ENCODE peak calls at places on chromosomes 7 and 10, in nine cellular contexts. J is NCI-H1694, U is MM.1S, O is progenitor cell of endocrine pancreas, D is dermis blood vessel endothelial cell, A is M059J, S is Panc1, E is ACHN, T is EL. V is an unnamed sample.

GRCh38 chr10:132883391-132883881 is 58.9 kb downstream of the CFAP46 start:
- DNase-seq in J (no peak), U (no peak), O (no peak), D (no peak), A (no peak), S (no peak), E (no peak), T (peak), V (no peak)

GRCh38 chr7:7675686-7676085 is 35.1 kb downstream of the UMAD1 start:
- DNase-seq in J (no peak), U (no peak), O (no peak), D (no peak), A (no peak), S (no peak), E (no peak), T (no peak), V (no peak)

GRCh38 chr10:63470928-63471327 is 5.2 kb upstream of the JMJD1C start:
- DNase-seq in J (no peak), U (no peak), O (no peak), D (no peak), A (no peak), S (no peak), E (no peak), T (no peak), V (no peak)

GRCh38 chr10:42959833-42960232 is 117.0 kb upstream of the RET start:
- DNase-seq in J (no peak), U (no peak), O (no peak), D (no peak), A (no peak), S (no peak), E (no peak), T (no peak), V (no peak)

GRCh38 chr7:128152721-128153120 is 88.4 kb upstream of the LEP start:
- DNase-seq in J (no peak), U (no peak), O (no peak), D (no peak), A (no peak), S (no peak), E (no peak), T (no peak), V (no peak)

GRCh38 chr10:18955041-18955440 is 93.6 kb upstream of the MALRD1 start:
- DNase-seq in J (no peak), U (no peak), O (no peak), D (no peak), A (no peak), S (no peak), E (no peak), T (no peak), V (no peak)

GRCh38 chr7:128454808-128455555 is 696 bp upstream of the HILPDA start:
- DNase-seq in J (no peak), U (peak), O (no peak), D (peak), A (no peak), S (no peak), E (peak), T (peak), V (no peak)

GRCh38 chr10:52314007-52314821 is at the start of gene DKK1:
- DNase-seq in J (no peak), U (peak), O (peak), D (peak), A (peak), S (no peak), E (peak), T (peak), V (peak)

GRCh38 chr10:52485486-52485885 is 171.4 kb downstream of the DKK1 start:
- DNase-seq in J (no peak), U (no peak), O (no peak), D (no peak), A (no peak), S (no peak), E (no peak), T (no peak), V (no peak)

GRCh38 chr10:5538446-5538845 is 13.7 kb downstream of the CALML3 start:
- DNase-seq in J (no peak), U (no peak), O (no peak), D (peak), A (peak), S (no peak), E (no peak), T (peak), V (no peak)

GRCh38 chr7:70791341-70791740 is 340.6 kb upstream of the GALNT17 start:
- DNase-seq in J (no peak), U (no peak), O (no peak), D (no peak), A (no peak), S (no peak), E (no peak), T (no peak), V (no peak)

GRCh38 chr10:24477925-24478324 is 245.8 kb downstream of the ARHGAP21 start:
- DNase-seq in J (no peak), U (no peak), O (no peak), D (no peak), A (no peak), S (no peak), E (no peak), T (no peak), V (no peak)

GRCh38 chr10:104638861-104639594 is 2.1 kb upstream of the SORCS3 start:
- DNase-seq in J (no peak), U (peak), O (peak), D (no peak), A (no peak), S (no peak), E (peak), T (no peak), V (no peak)

GRCh38 chr10:11535376-11535959 is 76.0 kb downstream of the USP6NL start:
- DNase-seq in J (no peak), U (no peak), O (no peak), D (no peak), A (no peak), S (no peak), E (no peak), T (no peak), V (no peak)

GRCh38 chr10:88915781-88916180 is 35.7 kb downstream of the STAMBPL1 start:
- DNase-seq in J (no peak), U (no peak), O (no peak), D (no peak), A (peak), S (no peak), E (no peak), T (peak), V (no peak)

GRCh38 chr10:79266543-79267312 is 80.5 kb upstream of the PPIF start:
- DNase-seq in J (no peak), U (no peak), O (no peak), D (peak), A (peak), S (no peak), E (peak), T (peak), V (peak)

GRCh38 chr10:90589825-90590224 is 268.0 kb downstream of the HTR7 start:
- DNase-seq in J (no peak), U (no peak), O (no peak), D (no peak), A (peak), S (no peak), E (no peak), T (no peak), V (no peak)

GRCh38 chr10:80204801-80205477 is 398 bp downstream of the ANXA11 start:
- DNase-seq in J (no peak), U (peak), O (peak), D (peak), A (peak), S (no peak), E (peak), T (peak), V (peak)

GRCh38 chr10:24821986-24822385 is 98.3 kb upstream of the ARHGAP21 start:
- DNase-seq in J (no peak), U (no peak), O (no peak), D (peak), A (peak), S (peak), E (peak), T (peak), V (no peak)

GRCh38 chr7:12771378-12771877 is 84.0 kb downstream of the ARL4A start:
- DNase-seq in J (peak), U (no peak), O (no peak), D (peak), A (peak), S (no peak), E (no peak), T (peak), V (peak)

GRCh38 chr10:100997364-100998182 is 2.0 kb upstream of the LZTS2 start:
- DNase-seq in J (peak), U (peak), O (peak), D (peak), A (peak), S (no peak), E (peak), T (peak), V (no peak)

V was measured in dermis microvascular lymphatic vessel endothelial cell.